ENCODE peak calls at places on chromosomes 1 and 21, in ten cellular contexts. One of them, this sample, is unnamed.
A peak's percentile ranks its signal among the peaks of the same experiment; 100 is the strongest.

GRCh38 chr1:66475940-66476339 is 58.0 kb upstream of the SGIP1 start:
- DNase-seq in astrocyte of the cerebellum: no peak
- DNase-seq in Calu3: no peak
- DNase-seq in cerebellar cortex: no peak
- DNase-seq in stimulated activated CD8-positive, alpha-beta memory T cell treated with anti-CD3 and anti-CD28 coated beads, Interleukin-4, amount 100 ng/mL, for 1 hour: no peak
- DNase-seq in COR-L47: no peak
- DNase-seq in activated naive CD8-positive, alpha-beta T cell treated with anti-CD3 and anti-CD28 coated beads, Interleukin-2, amount 50 U/mL, for 24 hours: no peak
- DNase-seq in kidney tubule cell: no peak
- DNase-seq in NCI-H774: no peak
- DNase-seq in astrocyte of the spinal cord: no peak
- DNase-seq in this sample: no peak

GRCh38 chr21:35077975-35078374 is 28.9 kb upstream of the RUNX1 start:
- DNase-seq in astrocyte of the cerebellum: no peak
- DNase-seq in Calu3: no peak
- DNase-seq in cerebellar cortex: no peak
- DNase-seq in stimulated activated CD8-positive, alpha-beta memory T cell treated with anti-CD3 and anti-CD28 coated beads, Interleukin-4, amount 100 ng/mL, for 1 hour: no peak
- DNase-seq in COR-L47: no peak
- DNase-seq in activated naive CD8-positive, alpha-beta T cell treated with anti-CD3 and anti-CD28 coated beads, Interleukin-2, amount 50 U/mL, for 24 hours: no peak
- DNase-seq in kidney tubule cell: peak; percentile 84
- DNase-seq in NCI-H774: no peak
- DNase-seq in astrocyte of the spinal cord: no peak
- DNase-seq in this sample: no peak

GRCh38 chr1:31417148-31417547 is 4.1 kb downstream of the SERINC2 start:
- DNase-seq in astrocyte of the cerebellum: no peak
- DNase-seq in Calu3: no peak
- DNase-seq in cerebellar cortex: no peak
- DNase-seq in stimulated activated CD8-positive, alpha-beta memory T cell treated with anti-CD3 and anti-CD28 coated beads, Interleukin-4, amount 100 ng/mL, for 1 hour: no peak
- DNase-seq in COR-L47: no peak
- DNase-seq in activated naive CD8-positive, alpha-beta T cell treated with anti-CD3 and anti-CD28 coated beads, Interleukin-2, amount 50 U/mL, for 24 hours: no peak
- DNase-seq in kidney tubule cell: no peak
- DNase-seq in NCI-H774: no peak
- DNase-seq in astrocyte of the spinal cord: no peak
- DNase-seq in this sample: no peak

GRCh38 chr1:67336783-67337182 is 29.1 kb downstream of the IL12RB2 start:
- DNase-seq in astrocyte of the cerebellum: no peak
- DNase-seq in Calu3: no peak
- DNase-seq in cerebellar cortex: no peak
- DNase-seq in stimulated activated CD8-positive, alpha-beta memory T cell treated with anti-CD3 and anti-CD28 coated beads, Interleukin-4, amount 100 ng/mL, for 1 hour: no peak
- DNase-seq in COR-L47: no peak
- DNase-seq in activated naive CD8-positive, alpha-beta T cell treated with anti-CD3 and anti-CD28 coated beads, Interleukin-2, amount 50 U/mL, for 24 hours: peak; percentile 33
- DNase-seq in kidney tubule cell: no peak
- DNase-seq in NCI-H774: no peak
- DNase-seq in astrocyte of the spinal cord: no peak
- DNase-seq in this sample: no peak

GRCh38 chr1:230157409-230158390 is 90.7 kb downstream of the GALNT2 start:
- DNase-seq in astrocyte of the cerebellum: no peak
- DNase-seq in Calu3: peak; percentile 11
- DNase-seq in cerebellar cortex: no peak
- DNase-seq in stimulated activated CD8-positive, alpha-beta memory T cell treated with anti-CD3 and anti-CD28 coated beads, Interleukin-4, amount 100 ng/mL, for 1 hour: no peak
- DNase-seq in COR-L47: no peak
- DNase-seq in activated naive CD8-positive, alpha-beta T cell treated with anti-CD3 and anti-CD28 coated beads, Interleukin-2, amount 50 U/mL, for 24 hours: no peak
- DNase-seq in kidney tubule cell: peak; percentile 28
- DNase-seq in NCI-H774: peak; percentile 23
- DNase-seq in astrocyte of the spinal cord: peak; percentile 18
- DNase-seq in this sample: no peak

GRCh38 chr1:101008229-101008628 is 17.4 kb downstream of the DPH5 start:
- DNase-seq in astrocyte of the cerebellum: no peak
- DNase-seq in Calu3: no peak
- DNase-seq in cerebellar cortex: no peak
- DNase-seq in stimulated activated CD8-positive, alpha-beta memory T cell treated with anti-CD3 and anti-CD28 coated beads, Interleukin-4, amount 100 ng/mL, for 1 hour: no peak
- DNase-seq in COR-L47: no peak
- DNase-seq in activated naive CD8-positive, alpha-beta T cell treated with anti-CD3 and anti-CD28 coated beads, Interleukin-2, amount 50 U/mL, for 24 hours: no peak
- DNase-seq in kidney tubule cell: no peak
- DNase-seq in NCI-H774: no peak
- DNase-seq in astrocyte of the spinal cord: peak; percentile 51
- DNase-seq in this sample: no peak

GRCh38 chr1:110155878-110156522 is 5.7 kb downstream of the SLC6A17 start:
- DNase-seq in astrocyte of the cerebellum: peak; percentile 31
- DNase-seq in Calu3: peak; percentile 16
- DNase-seq in cerebellar cortex: no peak
- DNase-seq in stimulated activated CD8-positive, alpha-beta memory T cell treated with anti-CD3 and anti-CD28 coated beads, Interleukin-4, amount 100 ng/mL, for 1 hour: no peak
- DNase-seq in COR-L47: no peak
- DNase-seq in activated naive CD8-positive, alpha-beta T cell treated with anti-CD3 and anti-CD28 coated beads, Interleukin-2, amount 50 U/mL, for 24 hours: peak; percentile 65
- DNase-seq in kidney tubule cell: peak; percentile 55
- DNase-seq in NCI-H774: no peak
- DNase-seq in astrocyte of the spinal cord: peak; percentile 61
- DNase-seq in this sample: no peak

GRCh38 chr21:8990326-8991087 is 1530.9 kb upstream of the TPTE start:
- DNase-seq in astrocyte of the cerebellum: no peak
- DNase-seq in Calu3: peak; percentile 78
- DNase-seq in cerebellar cortex: peak; percentile 62
- DNase-seq in stimulated activated CD8-positive, alpha-beta memory T cell treated with anti-CD3 and anti-CD28 coated beads, Interleukin-4, amount 100 ng/mL, for 1 hour: no peak
- DNase-seq in COR-L47: no peak
- DNase-seq in activated naive CD8-positive, alpha-beta T cell treated with anti-CD3 and anti-CD28 coated beads, Interleukin-2, amount 50 U/mL, for 24 hours: no peak
- DNase-seq in kidney tubule cell: peak; percentile 47
- DNase-seq in NCI-H774: no peak
- DNase-seq in astrocyte of the spinal cord: no peak
- DNase-seq in this sample: no peak

GRCh38 chr1:83641206-83641658 is 357.7 kb downstream of the TTLL7 start:
- DNase-seq in astrocyte of the cerebellum: no peak
- DNase-seq in Calu3: no peak
- DNase-seq in cerebellar cortex: no peak
- DNase-seq in stimulated activated CD8-positive, alpha-beta memory T cell treated with anti-CD3 and anti-CD28 coated beads, Interleukin-4, amount 100 ng/mL, for 1 hour: no peak
- DNase-seq in COR-L47: no peak
- DNase-seq in activated naive CD8-positive, alpha-beta T cell treated with anti-CD3 and anti-CD28 coated beads, Interleukin-2, amount 50 U/mL, for 24 hours: no peak
- DNase-seq in kidney tubule cell: no peak
- DNase-seq in NCI-H774: no peak
- DNase-seq in astrocyte of the spinal cord: peak; percentile 27
- DNase-seq in this sample: no peak

GRCh38 chr1:240758296-240758695 is 146.3 kb upstream of the GREM2 start:
- DNase-seq in astrocyte of the cerebellum: no peak
- DNase-seq in Calu3: no peak
- DNase-seq in cerebellar cortex: no peak
- DNase-seq in stimulated activated CD8-positive, alpha-beta memory T cell treated with anti-CD3 and anti-CD28 coated beads, Interleukin-4, amount 100 ng/mL, for 1 hour: no peak
- DNase-seq in COR-L47: no peak
- DNase-seq in activated naive CD8-positive, alpha-beta T cell treated with anti-CD3 and anti-CD28 coated beads, Interleukin-2, amount 50 U/mL, for 24 hours: no peak
- DNase-seq in kidney tubule cell: no peak
- DNase-seq in NCI-H774: no peak
- DNase-seq in astrocyte of the spinal cord: no peak
- DNase-seq in this sample: no peak

GRCh38 chr1:70706381-70707173 is 295.5 kb downstream of the CTH start:
- DNase-seq in astrocyte of the cerebellum: no peak
- DNase-seq in Calu3: no peak
- DNase-seq in cerebellar cortex: no peak
- DNase-seq in stimulated activated CD8-positive, alpha-beta memory T cell treated with anti-CD3 and anti-CD28 coated beads, Interleukin-4, amount 100 ng/mL, for 1 hour: no peak
- DNase-seq in COR-L47: no peak
- DNase-seq in activated naive CD8-positive, alpha-beta T cell treated with anti-CD3 and anti-CD28 coated beads, Interleukin-2, amount 50 U/mL, for 24 hours: no peak
- DNase-seq in kidney tubule cell: peak; percentile 5
- DNase-seq in NCI-H774: no peak
- DNase-seq in astrocyte of the spinal cord: no peak
- DNase-seq in this sample: no peak

GRCh38 chr21:32484706-32485380 is 72.3 kb downstream of the EVA1C start:
- DNase-seq in astrocyte of the cerebellum: no peak
- DNase-seq in Calu3: no peak
- DNase-seq in cerebellar cortex: no peak
- DNase-seq in stimulated activated CD8-positive, alpha-beta memory T cell treated with anti-CD3 and anti-CD28 coated beads, Interleukin-4, amount 100 ng/mL, for 1 hour: no peak
- DNase-seq in COR-L47: no peak
- DNase-seq in activated naive CD8-positive, alpha-beta T cell treated with anti-CD3 and anti-CD28 coated beads, Interleukin-2, amount 50 U/mL, for 24 hours: no peak
- DNase-seq in kidney tubule cell: no peak
- DNase-seq in NCI-H774: no peak
- DNase-seq in astrocyte of the spinal cord: no peak
- DNase-seq in this sample: no peak

GRCh38 chr1:69055223-69055622 is 512.5 kb upstream of the LRRC7 start:
- DNase-seq in astrocyte of the cerebellum: no peak
- DNase-seq in Calu3: no peak
- DNase-seq in cerebellar cortex: no peak
- DNase-seq in stimulated activated CD8-positive, alpha-beta memory T cell treated with anti-CD3 and anti-CD28 coated beads, Interleukin-4, amount 100 ng/mL, for 1 hour: no peak
- DNase-seq in COR-L47: no peak
- DNase-seq in activated naive CD8-positive, alpha-beta T cell treated with anti-CD3 and anti-CD28 coated beads, Interleukin-2, amount 50 U/mL, for 24 hours: no peak
- DNase-seq in kidney tubule cell: peak; percentile 25
- DNase-seq in NCI-H774: no peak
- DNase-seq in astrocyte of the spinal cord: no peak
- DNase-seq in this sample: no peak

GRCh38 chr1:112957133-112957812 is 1.3 kb upstream of the SLC16A1 start:
- DNase-seq in astrocyte of the cerebellum: peak; percentile 86
- DNase-seq in Calu3: peak; percentile 3
- DNase-seq in cerebellar cortex: peak; percentile 79
- DNase-seq in stimulated activated CD8-positive, alpha-beta memory T cell treated with anti-CD3 and anti-CD28 coated beads, Interleukin-4, amount 100 ng/mL, for 1 hour: no peak
- DNase-seq in COR-L47: peak; percentile 22
- DNase-seq in activated naive CD8-positive, alpha-beta T cell treated with anti-CD3 and anti-CD28 coated beads, Interleukin-2, amount 50 U/mL, for 24 hours: peak; percentile 37
- DNase-seq in kidney tubule cell: peak; percentile 77
- DNase-seq in NCI-H774: no peak
- DNase-seq in astrocyte of the spinal cord: peak; percentile 94
- DNase-seq in this sample: no peak

GRCh38 chr1:55559111-55559510 is 343.9 kb upstream of the USP24 start:
- DNase-seq in astrocyte of the cerebellum: no peak
- DNase-seq in Calu3: no peak
- DNase-seq in cerebellar cortex: peak; percentile 80
- DNase-seq in stimulated activated CD8-positive, alpha-beta memory T cell treated with anti-CD3 and anti-CD28 coated beads, Interleukin-4, amount 100 ng/mL, for 1 hour: no peak
- DNase-seq in COR-L47: no peak
- DNase-seq in activated naive CD8-positive, alpha-beta T cell treated with anti-CD3 and anti-CD28 coated beads, Interleukin-2, amount 50 U/mL, for 24 hours: no peak
- DNase-seq in kidney tubule cell: peak; percentile 69
- DNase-seq in NCI-H774: no peak
- DNase-seq in astrocyte of the spinal cord: no peak
- DNase-seq in this sample: no peak

GRCh38 chr1:21095918-21096426 is 80.7 kb downstream of the EIF4G3 start:
- DNase-seq in astrocyte of the cerebellum: no peak
- DNase-seq in Calu3: no peak
- DNase-seq in cerebellar cortex: no peak
- DNase-seq in stimulated activated CD8-positive, alpha-beta memory T cell treated with anti-CD3 and anti-CD28 coated beads, Interleukin-4, amount 100 ng/mL, for 1 hour: no peak
- DNase-seq in COR-L47: no peak
- DNase-seq in activated naive CD8-positive, alpha-beta T cell treated with anti-CD3 and anti-CD28 coated beads, Interleukin-2, amount 50 U/mL, for 24 hours: no peak
- DNase-seq in kidney tubule cell: no peak
- DNase-seq in NCI-H774: no peak
- DNase-seq in astrocyte of the spinal cord: no peak
- DNase-seq in this sample: no peak

GRCh38 chr1:217249857-217250256 is 381.0 kb downstream of the GPATCH2 start:
- DNase-seq in astrocyte of the cerebellum: no peak
- DNase-seq in Calu3: no peak
- DNase-seq in cerebellar cortex: no peak
- DNase-seq in stimulated activated CD8-positive, alpha-beta memory T cell treated with anti-CD3 and anti-CD28 coated beads, Interleukin-4, amount 100 ng/mL, for 1 hour: no peak
- DNase-seq in COR-L47: no peak
- DNase-seq in activated naive CD8-positive, alpha-beta T cell treated with anti-CD3 and anti-CD28 coated beads, Interleukin-2, amount 50 U/mL, for 24 hours: no peak
- DNase-seq in kidney tubule cell: no peak
- DNase-seq in NCI-H774: no peak
- DNase-seq in astrocyte of the spinal cord: no peak
- DNase-seq in this sample: no peak

GRCh38 chr1:11729498-11730428 is 6.2 kb upstream of the AGTRAP start:
- DNase-seq in astrocyte of the cerebellum: no peak
- DNase-seq in Calu3: no peak
- DNase-seq in cerebellar cortex: no peak
- DNase-seq in stimulated activated CD8-positive, alpha-beta memory T cell treated with anti-CD3 and anti-CD28 coated beads, Interleukin-4, amount 100 ng/mL, for 1 hour: no peak
- DNase-seq in COR-L47: no peak
- DNase-seq in activated naive CD8-positive, alpha-beta T cell treated with anti-CD3 and anti-CD28 coated beads, Interleukin-2, amount 50 U/mL, for 24 hours: no peak
- DNase-seq in kidney tubule cell: peak; percentile 95
- DNase-seq in NCI-H774: no peak
- DNase-seq in astrocyte of the spinal cord: no peak
- DNase-seq in this sample: no peak

GRCh38 chr21:15224346-15225086 is 159.7 kb upstream of the NRIP1 start:
- DNase-seq in astrocyte of the cerebellum: no peak
- DNase-seq in Calu3: peak; percentile 20
- DNase-seq in cerebellar cortex: no peak
- DNase-seq in stimulated activated CD8-positive, alpha-beta memory T cell treated with anti-CD3 and anti-CD28 coated beads, Interleukin-4, amount 100 ng/mL, for 1 hour: no peak
- DNase-seq in COR-L47: no peak
- DNase-seq in activated naive CD8-positive, alpha-beta T cell treated with anti-CD3 and anti-CD28 coated beads, Interleukin-2, amount 50 U/mL, for 24 hours: no peak
- DNase-seq in kidney tubule cell: peak; percentile 97
- DNase-seq in NCI-H774: no peak
- DNase-seq in astrocyte of the spinal cord: peak; percentile 90
- DNase-seq in this sample: no peak

GRCh38 chr1:1217621-1218523 is 3.9 kb upstream of the TNFRSF4 start:
- DNase-seq in astrocyte of the cerebellum: no peak
- DNase-seq in Calu3: no peak
- DNase-seq in cerebellar cortex: peak; percentile 72
- DNase-seq in stimulated activated CD8-positive, alpha-beta memory T cell treated with anti-CD3 and anti-CD28 coated beads, Interleukin-4, amount 100 ng/mL, for 1 hour: no peak
- DNase-seq in COR-L47: no peak
- DNase-seq in activated naive CD8-positive, alpha-beta T cell treated with anti-CD3 and anti-CD28 coated beads, Interleukin-2, amount 50 U/mL, for 24 hours: peak; percentile 36
- DNase-seq in kidney tubule cell: peak; percentile 47
- DNase-seq in NCI-H774: no peak
- DNase-seq in astrocyte of the spinal cord: no peak
- DNase-seq in this sample: no peak